ENCODE peak calls at places on chromosomes 12 and 14, in seven cellular contexts. B, X, Z, J, S, E and Y are unnamed samples.

GRCh38 chr14:99064262-99064954 is 207.6 kb downstream of the BCL11B start:
- DNase-seq in B (no peak), X (no peak), Z (no peak), J (no peak), S (no peak), E (no peak), Y (no peak)

GRCh38 chr14:104512771-104513640 is 66.6 kb upstream of the C14orf180 start:
- DNase-seq in B (no peak), X (no peak), Z (no peak), J (no peak), S (no peak), E (no peak), Y (no peak)

GRCh38 chr14:100524233-100524932 is 62.8 kb downstream of the BEGAIN start:
- DNase-seq in B (no peak), X (no peak), Z (no peak), J (no peak), S (no peak), E (no peak), Y (no peak)

GRCh38 chr12:6684609-6685008 is 4.6 kb downstream of the ZNF384 start:
- DNase-seq in B (no peak), X (no peak), Z (peak), J (no peak), S (no peak), E (peak), Y (peak)

GRCh38 chr12:106112094-106112822 is 26.5 kb downstream of the NUAK1 start:
- DNase-seq in B (no peak), X (no peak), Z (no peak), J (no peak), S (no peak), E (no peak), Y (no peak)

GRCh38 chr12:26523708-26524150 is 309.3 kb downstream of the ITPR2 start:
- DNase-seq in B (no peak), X (no peak), Z (no peak), J (no peak), S (peak), E (no peak), Y (no peak)

GRCh38 chr12:30437616-30438015 is 258.1 kb downstream of the IPO8 start:
- DNase-seq in B (no peak), X (no peak), Z (no peak), J (no peak), S (no peak), E (no peak), Y (no peak)

GRCh38 chr12:97951239-97951638 is 488.6 kb downstream of the RMST start:
- DNase-seq in B (no peak), X (no peak), Z (no peak), J (no peak), S (no peak), E (no peak), Y (no peak)

GRCh38 chr12:97912943-97913342 is 450.3 kb downstream of the RMST start:
- DNase-seq in B (no peak), X (no peak), Z (no peak), J (no peak), S (no peak), E (no peak), Y (no peak)

GRCh38 chr14:68892961-68893360 is 86.1 kb downstream of the ACTN1 start:
- DNase-seq in B (no peak), X (no peak), Z (no peak), J (no peak), S (no peak), E (no peak), Y (no peak)

GRCh38 chr12:77151030-77151429 is 85.7 kb upstream of the E2F7 start:
- DNase-seq in B (no peak), X (no peak), Z (no peak), J (no peak), S (no peak), E (no peak), Y (no peak)

GRCh38 chr12:122946690-122947271 is 19.5 kb downstream of the ABCB9 start:
- DNase-seq in B (peak), X (no peak), Z (peak), J (peak), S (peak), E (peak), Y (peak)

GRCh38 chr14:39247256-39247655 is 13.5 kb downstream of the MIA2 start:
- DNase-seq in B (no peak), X (no peak), Z (no peak), J (no peak), S (peak), E (no peak), Y (no peak)

GRCh38 chr14:65940056-65940735 is 527.7 kb downstream of the FUT8 start:
- DNase-seq in B (no peak), X (no peak), Z (no peak), J (no peak), S (no peak), E (no peak), Y (no peak)